ENCODE peak calls at places on chromosomes 13 and 19, in nine cellular contexts. I is NCI-H1930; G is cardiac fibroblast; L is activated T-helper 1 cell treated with anti-CD3 and anti-CD28 coated beads, Interleukin-12 subunit alpha, Interleukin-12 subunit beta, Interleukin-2, Interleukin-4 antibody, amounts not matched to agents 30 ng/mL and 10 ng/mL and 1 ng/mL, durations not matched to agents 14 hours and 24 hours and 36 hours; Z is activated CD8-positive, alpha-beta T cell treated with anti-CD3 and anti-CD28 coated beads for 36 hours; X is ecto neural progenitor cell; R is nucleus accumbens; K is CD14-positive monocyte; J is HEK293T. D is an unnamed sample.
A peak's percentile ranks its signal among the peaks of the same experiment; 100 is the strongest.

GRCh38 chr13:98334620-98335205 is 157.6 kb upstream of the RNF113B start:
- DNase-seq in X (no peak), K (no peak), G (no peak), Z (no peak), J (no peak), L (no peak), I (no peak), R (no peak), D (no peak)

GRCh38 chr13:37640499-37640898 is 41.9 kb upstream of the POSTN start:
- DNase-seq in R (no peak), I (no peak), G (peak; percentile 90), X (no peak), Z (no peak), L (no peak), J (peak; percentile 41), K (no peak), D (peak; percentile 58)

GRCh38 chr13:25018729-25019115 is 77.2 kb upstream of the PABPC3 start:
- DNase-seq in I (no peak), K (no peak), L (no peak), G (no peak), X (peak; percentile 55), Z (no peak), R (no peak), J (no peak), D (no peak)

GRCh38 chr19:49470615-49470978 is 3.4 kb upstream of the FLT3LG start:
- DNase-seq in L (no peak), R (no peak), K (no peak), G (no peak), X (no peak), I (no peak), Z (no peak), J (no peak), D (no peak)

GRCh38 chr13:67772807-67773453 is 542.8 kb upstream of the PCDH9 start:
- DNase-seq in G (no peak), J (no peak), Z (no peak), K (no peak), L (no peak), R (no peak), X (no peak), I (no peak), D (no peak)

GRCh38 chr13:76856141-76856571 is 30.0 kb downstream of the KCTD12 start:
- DNase-seq in I (no peak), Z (peak; percentile 24), G (peak; percentile 76), J (no peak), K (no peak), X (no peak), L (no peak), R (no peak), D (peak; percentile 43)

GRCh38 chr13:19927117-19927734 is 31.3 kb upstream of the ZMYM2 start:
- DNase-seq in I (peak; percentile 9), J (no peak), G (peak; percentile 15), L (no peak), K (no peak), R (no peak), Z (no peak), X (no peak), D (peak; percentile 59)

GRCh38 chr13:95226932-95227718 is 74.1 kb downstream of the ABCC4 start:
- DNase-seq in K (no peak), R (no peak), G (no peak), X (no peak), J (no peak), I (no peak), Z (no peak), L (no peak), D (peak; percentile 61)

GRCh38 chr13:98143157-98143553 is 261 bp downstream of the FARP1 start:
- DNase-seq in X (no peak), G (no peak), L (no peak), Z (no peak), K (no peak), R (no peak), I (peak; percentile 81), J (no peak), D (no peak)